ENCODE peak calls at places on chromosomes 7 and 10, in seven cellular contexts. R is activated gamma-delta T cell treated with Interleukin-2 at 50 U/mL for 16 hours; U is CD8-positive, alpha-beta memory T cell; H is neural crest cell; X is activated CD4-positive, alpha-beta T cell treated with anti-CD3 and anti-CD28 coated beads for 48 hours; B is dermis microvascular lymphatic vessel endothelial cell; W is myocyte. C is an unnamed sample.

GRCh38 chr10:79380125-79380917 is 33.1 kb downstream of the PPIF start:
- DNase-seq in R (no peak), U (no peak), H (no peak), X (no peak), B (no peak), W (peak), C (no peak)

GRCh38 chr7:44141221-44141850 is at the start of gene MYL7:
- DNase-seq in R (no peak), U (no peak), H (no peak), X (no peak), B (no peak), W (no peak), C (no peak)

GRCh38 chr7:110119883-110120581 is 970.9 kb upstream of the LRRN3 start:
- DNase-seq in R (no peak), U (no peak), H (no peak), X (no peak), B (no peak), W (no peak), C (no peak)

GRCh38 chr7:6031567-6031966 is 391 bp downstream of the ANKRD61 start:
- DNase-seq in R (no peak), U (no peak), H (no peak), X (no peak), B (no peak), W (no peak), C (no peak)

GRCh38 chr7:50552921-50553320 is 12.3 kb downstream of the DDC start:
- DNase-seq in R (no peak), U (no peak), H (peak), X (no peak), B (peak), W (peak), C (peak)

GRCh38 chr10:3251172-3251571 is 78.6 kb upstream of the PITRM1 start:
- DNase-seq in R (no peak), U (no peak), H (no peak), X (peak), B (no peak), W (peak), C (no peak)

GRCh38 chr7:15584575-15584974 is 22.8 kb upstream of the AGMO start:
- DNase-seq in R (no peak), U (no peak), H (no peak), X (no peak), B (no peak), W (no peak), C (no peak)

GRCh38 chr7:142796001-142796500 is 25.3 kb downstream of the PRSS2 start:
- DNase-seq in R (no peak), U (no peak), H (no peak), X (no peak), B (no peak), W (no peak), C (no peak)

GRCh38 chr7:112790651-112790973 is 419 bp upstream of the TMEM168 start:
- DNase-seq in R (no peak), U (no peak), H (no peak), X (no peak), B (no peak), W (no peak), C (no peak)

GRCh38 chr10:114754445-114755320 is 66.9 kb upstream of the FHIP2A start:
- DNase-seq in R (no peak), U (no peak), H (no peak), X (no peak), B (no peak), W (no peak), C (peak)

GRCh38 chr7:1385086-1385808 is 74.0 kb downstream of the MICALL2 start:
- DNase-seq in R (no peak), U (no peak), H (no peak), X (no peak), B (no peak), W (no peak), C (no peak)

GRCh38 chr10:131728829-131729228 is 172.0 kb upstream of the PPP2R2D start:
- DNase-seq in R (no peak), U (no peak), H (no peak), X (no peak), B (no peak), W (no peak), C (no peak)

GRCh38 chr10:14240253-14241189 is 90.2 kb downstream of the FRMD4A start:
- DNase-seq in R (no peak), U (no peak), H (no peak), X (peak), B (no peak), W (no peak), C (no peak)

GRCh38 chr10:86878973-86879781 is 78.2 kb downstream of the MMRN2 start:
- DNase-seq in R (no peak), U (no peak), H (no peak), X (no peak), B (no peak), W (no peak), C (no peak)

GRCh38 chr10:116664631-116665030 is 43.9 kb downstream of the PNLIPRP2 start:
- DNase-seq in R (no peak), U (no peak), H (no peak), X (no peak), B (no peak), W (no peak), C (no peak)

GRCh38 chr10:12690525-12691139 is 310.9 kb downstream of the CCDC3 start:
- DNase-seq in R (no peak), U (no peak), H (no peak), X (no peak), B (no peak), W (no peak), C (no peak)

GRCh38 chr7:68537228-68538071 is 1060.8 kb upstream of the AUTS2 start:
- DNase-seq in R (no peak), U (no peak), H (no peak), X (no peak), B (no peak), W (no peak), C (no peak)

GRCh38 chr7:155356323-155357105 is 58.8 kb downstream of the INSIG1 start:
- DNase-seq in R (no peak), U (no peak), H (peak), X (no peak), B (peak), W (peak), C (no peak)

GRCh38 chr7:149220534-149220933 is 18.9 kb upstream of the ZNF212 start:
- DNase-seq in R (no peak), U (no peak), H (no peak), X (no peak), B (peak), W (peak), C (no peak)

GRCh38 chr7:134534633-134535032 is 7.3 kb downstream of the AKR1B10 start:
- DNase-seq in R (no peak), U (no peak), H (no peak), X (no peak), B (no peak), W (no peak), C (no peak)

GRCh38 chr10:28838908-28839307 is 161.6 kb downstream of the BAMBI start:
- DNase-seq in R (no peak), U (no peak), H (no peak), X (no peak), B (peak), W (peak), C (peak)

C was measured in cardiac muscle cell.